ENCODE peak calls at places on chromosomes 3 and 15, in five cellular contexts. T is AG20443; B is glutamatergic neuron; Y is MV-4-11; H is stimulated activated CD4-positive, alpha-beta T cell treated with anti-CD3 and anti-CD28 coated beads, Interleukin-2, amount 100 ng/mL, for 48 hours. X is an unnamed sample.

GRCh38 chr15:88714782-88715372 is 76.1 kb downstream of the ISG20 start:
- DNase-seq in Y (no peak), H (no peak), T (no peak), B (no peak), X (no peak)

GRCh38 chr15:92666780-92667179 is 11.2 kb upstream of the FAM174B start:
- DNase-seq in T (peak), H (no peak), B (no peak), Y (no peak), X (no peak)

GRCh38 chr15:61530769-61531168 is 301.7 kb upstream of the RORA start:
- DNase-seq in H (no peak), Y (no peak), B (no peak), T (no peak), X (no peak)

GRCh38 chr3:17747184-17747889 is 4.9 kb upstream of the TBC1D5 start:
- DNase-seq in T (no peak), B (no peak), Y (peak), H (no peak), X (no peak)

GRCh38 chr3:101141135-101141534 is 147.9 kb upstream of the ABI3BP start:
- DNase-seq in T (no peak), B (no peak), H (no peak), Y (no peak), X (no peak)

GRCh38 chr3:173912126-173912525 is 514.6 kb downstream of the NLGN1 start:
- DNase-seq in T (no peak), Y (no peak), H (no peak), B (no peak), X (no peak)

GRCh38 chr3:120506076-120506827 is 55.5 kb upstream of the FSTL1 start:
- DNase-seq in H (no peak), T (peak), B (no peak), Y (no peak), X (no peak)

GRCh38 chr3:52506266-52506966 is 11.3 kb downstream of the STAB1 start:
- DNase-seq in T (no peak), H (no peak), B (no peak), Y (no peak), X (no peak)

GRCh38 chr15:43955140-43955539 is 128.3 kb downstream of the WDR76 start:
- DNase-seq in B (no peak), Y (no peak), T (no peak), H (no peak), X (no peak)

GRCh38 chr15:71802770-71803169 is 7.6 kb upstream of the NR2E3 start:
- DNase-seq in H (peak), T (no peak), B (no peak), Y (no peak), X (no peak)

GRCh38 chr3:58299839-58300516 is 6.1 kb upstream of the RPP14 start:
- DNase-seq in H (no peak), Y (no peak), T (peak), B (no peak), X (no peak)

X was measured in CD4-positive, alpha-beta memory T cell.